ENCODE peak calls at places on chromosomes 13 and 19, in seven cellular contexts. U is cardiac fibroblast; I is lower lobe of right lung; S is pancreas; P is CD8-positive, alpha-beta memory T cell; R is NCI-H1417; Y is mesothelial cell of epicardium. M is an unnamed sample.

GRCh38 chr19:36060430-36060829 is 5.7 kb downstream of the WDR62 start:
- DNase-seq in U (peak), I (no peak), S (no peak), P (no peak), R (no peak), Y (no peak), M (peak)

GRCh38 chr19:38499532-38499931 is 66.0 kb downstream of the RYR1 start:
- DNase-seq in U (no peak), I (no peak), S (no peak), P (no peak), R (no peak), Y (no peak), M (no peak)

GRCh38 chr13:113115363-113116205 is 7.0 kb upstream of the F10 start:
- DNase-seq in U (no peak), I (peak), S (no peak), P (peak), R (no peak), Y (no peak), M (no peak)

GRCh38 chr19:5719274-5719960 is 529 bp downstream of the LONP1 start:
- DNase-seq in U (no peak), I (peak), S (peak), P (no peak), R (peak), Y (no peak), M (peak)

GRCh38 chr13:30895773-30896172 is 10.3 kb upstream of the MEDAG start:
- DNase-seq in U (peak), I (no peak), S (no peak), P (no peak), R (no peak), Y (no peak), M (peak)

GRCh38 chr19:6032381-6032780 is 54.4 kb upstream of the RANBP3 start:
- DNase-seq in U (no peak), I (no peak), S (no peak), P (no peak), R (no peak), Y (no peak), M (no peak)

GRCh38 chr13:24540236-24541126 is 27.9 kb upstream of the PARP4 start:
- DNase-seq in U (peak), I (peak), S (no peak), P (no peak), R (no peak), Y (no peak), M (no peak)

GRCh38 chr19:55257461-55258411 is 1.1 kb downstream of the PPP6R1 start:
- DNase-seq in U (no peak), I (no peak), S (no peak), P (no peak), R (peak), Y (no peak), M (peak)

GRCh38 chr19:41174297-41174928 is 18.6 kb upstream of the CYP2S1 start:
- DNase-seq in U (no peak), I (no peak), S (no peak), P (no peak), R (no peak), Y (no peak), M (peak)

GRCh38 chr19:47228168-47228936 is 2.6 kb downstream of the BBC3 start:
- DNase-seq in U (peak), I (peak), S (peak), P (peak), R (peak), Y (no peak), M (no peak)

GRCh38 chr19:47226426-47227346 is 4.3 kb downstream of the BBC3 start:
- DNase-seq in U (peak), I (peak), S (peak), P (peak), R (peak), Y (no peak), M (no peak)

GRCh38 chr13:32548837-32549236 is 10.2 kb upstream of the N4BP2L2 start:
- DNase-seq in U (peak), I (no peak), S (no peak), P (no peak), R (no peak), Y (no peak), M (no peak)

GRCh38 chr19:1360818-1361461 is 22.8 kb upstream of the NDUFS7 start:
- DNase-seq in U (peak), I (no peak), S (peak), P (no peak), R (peak), Y (no peak), M (no peak)

GRCh38 chr13:39765801-39766463 is 110.5 kb downstream of the COG6 start:
- DNase-seq in U (peak), I (peak), S (peak), P (no peak), R (peak), Y (no peak), M (peak)

GRCh38 chr19:18419195-18419698 is at the start of gene SSBP4:
- DNase-seq in U (peak), I (peak), S (peak), P (peak), R (peak), Y (peak), M (peak)

GRCh38 chr19:495440-496332 is 600 bp upstream of the MADCAM1 start:
- DNase-seq in U (peak), I (peak), S (no peak), P (no peak), R (peak), Y (no peak), M (no peak)

GRCh38 chr13:110616103-110617101 is 1.1 kb downstream of the NAXD start:
- DNase-seq in U (peak), I (no peak), S (peak), P (no peak), R (peak), Y (no peak), M (no peak)

GRCh38 chr13:37656247-37656940 is 57.8 kb upstream of the POSTN start:
- DNase-seq in U (peak), I (no peak), S (no peak), P (no peak), R (no peak), Y (no peak), M (peak)

GRCh38 chr13:94546071-94546839 is 49.7 kb downstream of the TGDS start:
- DNase-seq in U (no peak), I (no peak), S (no peak), P (no peak), R (no peak), Y (no peak), M (no peak)

GRCh38 chr19:38868551-38868950 is 9.5 kb downstream of the RINL start:
- DNase-seq in U (no peak), I (no peak), S (no peak), P (no peak), R (no peak), Y (no peak), M (no peak)

GRCh38 chr13:20997301-20998061 is 63.9 kb downstream of the LATS2 start:
- DNase-seq in U (peak), I (no peak), S (no peak), P (no peak), R (no peak), Y (no peak), M (peak)

GRCh38 chr13:102484329-102484728 is 82.5 kb upstream of the FGF14 start:
- DNase-seq in U (peak), I (no peak), S (no peak), P (no peak), R (peak), Y (no peak), M (no peak)

GRCh38 chr19:33302175-33302973 is at the start of gene CEBPA:
- DNase-seq in U (peak), I (peak), S (peak), P (peak), R (peak), Y (peak), M (peak)

GRCh38 chr19:40594251-40594650 is 6.9 kb upstream of the LTBP4 start:
- DNase-seq in U (no peak), I (no peak), S (no peak), P (peak), R (peak), Y (no peak), M (no peak)

GRCh38 chr19:41546386-41546789 is 29.6 kb upstream of the CEACAM21 start:
- DNase-seq in U (no peak), I (peak), S (no peak), P (peak), R (no peak), Y (no peak), M (no peak)

GRCh38 chr19:17915940-17916593 is 16.7 kb upstream of the CCDC124 start:
- DNase-seq in U (no peak), I (no peak), S (no peak), P (no peak), R (peak), Y (no peak), M (peak)

GRCh38 chr13:79451500-79451962 is 29.4 kb upstream of the NDFIP2 start:
- DNase-seq in U (peak), I (peak), S (no peak), P (peak), R (no peak), Y (no peak), M (peak)

GRCh38 chr13:109764474-109765292 is 21.7 kb downstream of the IRS2 start:
- DNase-seq in U (no peak), I (no peak), S (no peak), P (no peak), R (peak), Y (no peak), M (peak)

GRCh38 chr13:95497307-95497943 is 55.1 kb upstream of the CLDN10 start:
- DNase-seq in U (no peak), I (no peak), S (peak), P (no peak), R (no peak), Y (no peak), M (no peak)

GRCh38 chr13:43095771-43096719 is 72.7 kb downstream of the DNAJC15 start:
- DNase-seq in U (peak), I (no peak), S (no peak), P (no peak), R (no peak), Y (no peak), M (no peak)

GRCh38 chr13:111642156-111642767 is 321.8 kb downstream of the TEX29 start:
- DNase-seq in U (no peak), I (no peak), S (no peak), P (no peak), R (no peak), Y (no peak), M (no peak)

GRCh38 chr13:80475718-80476117 is 134.8 kb upstream of the SPRY2 start:
- DNase-seq in U (no peak), I (no peak), S (no peak), P (no peak), R (peak), Y (no peak), M (no peak)

GRCh38 chr19:2812414-2813234 is 7.0 kb upstream of the ZNF554 start:
- DNase-seq in U (no peak), I (no peak), S (no peak), P (no peak), R (no peak), Y (no peak), M (no peak)

GRCh38 chr13:54449922-54450321 is 1421.3 kb downstream of the OLFM4 start:
- DNase-seq in U (no peak), I (no peak), S (no peak), P (no peak), R (no peak), Y (no peak), M (no peak)

GRCh38 chr13:27043013-27043412 is 128.6 kb downstream of the USP12 start:
- DNase-seq in U (peak), I (no peak), S (no peak), P (no peak), R (peak), Y (no peak), M (peak)

GRCh38 chr19:24159707-24160106 is 72.7 kb downstream of the ZNF254 start:
- DNase-seq in U (peak), I (no peak), S (no peak), P (no peak), R (peak), Y (no peak), M (no peak)

GRCh38 chr19:29819300-29819699 is 7.5 kb downstream of the CCNE1 start:
- DNase-seq in U (no peak), I (peak), S (no peak), P (no peak), R (no peak), Y (no peak), M (no peak)